ENCODE peak calls at places on chromosomes 16 and 17, in six cellular contexts. One of them, this sample, is unnamed. For H3K4me1 and H3K27me3, the result is how much of the 10 kb centered on the place peaks cover.

GRCh38 chr17:6542577-6542976 is 13.8 kb downstream of the PITPNM3 start:
- DNase-seq in H9: no peak
- DNase-seq in pancreas: no peak
- DNase-seq in testis: no peak
- DNase-seq in heart right ventricle: no peak
- DNase-seq in psoas muscle: no peak
- DNase-seq in this sample: peak

GRCh38 chr17:62689441-62690167 is 62.1 kb downstream of the MRC2 start:
- DNase-seq in pancreas: no peak
- DNase-seq in psoas muscle: no peak
- DNase-seq in H9: peak
- DNase-seq in testis: no peak
- DNase-seq in heart right ventricle: no peak
- DNase-seq in this sample: no peak

GRCh38 chr17:73293480-73293911 is 18.3 kb downstream of the CDC42EP4 start:
- DNase-seq in testis: peak
- DNase-seq in pancreas: peak
- DNase-seq in heart right ventricle: peak
- DNase-seq in H9: no peak
- DNase-seq in psoas muscle: peak
- DNase-seq in this sample: no peak

GRCh38 chr17:49511810-49512209 is 16.7 kb downstream of the NGFR start:
- DNase-seq in psoas muscle: no peak
- DNase-seq in H9: no peak
- DNase-seq in testis: no peak
- DNase-seq in heart right ventricle: no peak
- DNase-seq in pancreas: no peak
- DNase-seq in this sample: no peak

GRCh38 chr17:64147110-64148016 is 17.4 kb upstream of the ERN1 start:
- DNase-seq in heart right ventricle: no peak
- DNase-seq in H9: no peak
- DNase-seq in psoas muscle: no peak
- DNase-seq in pancreas: no peak
- DNase-seq in testis: no peak
- DNase-seq in this sample: no peak

GRCh38 chr17:40598928-40599627 is 33.8 kb upstream of the CCR7 start:
- DNase-seq in testis: no peak
- DNase-seq in heart right ventricle: peak
- DNase-seq in H9: no peak
- DNase-seq in pancreas: no peak
- DNase-seq in psoas muscle: no peak
- DNase-seq in this sample: peak

GRCh38 chr16:24645739-24646645 is 83.5 kb upstream of the TNRC6A start:
- DNase-seq in heart right ventricle: no peak
- DNase-seq in testis: no peak
- DNase-seq in H9: no peak
- DNase-seq in pancreas: no peak
- DNase-seq in psoas muscle: no peak
- DNase-seq in this sample: no peak

GRCh38 chr17:78252111-78252634 is 20.7 kb downstream of the TMEM235 start:
- DNase-seq in psoas muscle: no peak
- DNase-seq in H9: peak
- DNase-seq in heart right ventricle: no peak
- DNase-seq in testis: no peak
- DNase-seq in pancreas: peak
- DNase-seq in this sample: peak

GRCh38 chr17:8143581-8144400 is 8.4 kb downstream of the PER1 start:
- DNase-seq in heart right ventricle: no peak
- DNase-seq in testis: no peak
- DNase-seq in pancreas: no peak
- DNase-seq in H9: no peak
- DNase-seq in psoas muscle: no peak
- DNase-seq in this sample: peak

GRCh38 chr17:53934931-53935330 is 112.2 kb downstream of the KIF2B start:
- DNase-seq in pancreas: no peak
- DNase-seq in heart right ventricle: no peak
- DNase-seq in psoas muscle: no peak
- DNase-seq in H9: no peak
- DNase-seq in testis: no peak
- DNase-seq in this sample: no peak

GRCh38 chr17:66466421-66466820 is 164.0 kb downstream of the PRKCA start:
- DNase-seq in psoas muscle: no peak
- DNase-seq in heart right ventricle: no peak
- DNase-seq in testis: no peak
- DNase-seq in pancreas: no peak
- DNase-seq in H9: no peak
- DNase-seq in this sample: no peak
- H3K4me1 ChIP-seq in psoas muscle: under half
- H3K4me1 ChIP-seq in heart right ventricle: under half
- H3K4me1 ChIP-seq in testis: under half
- H3K4me1 ChIP-seq in pancreas: under half
- H3K4me1 ChIP-seq in H9: under half
- H3K4me1 ChIP-seq in this sample: under half

GRCh38 chr17:79743614-79744013 is 12.9 kb downstream of the ENPP7 start:
- DNase-seq in testis: no peak
- DNase-seq in H9: no peak
- DNase-seq in pancreas: peak
- DNase-seq in heart right ventricle: no peak
- DNase-seq in psoas muscle: no peak
- DNase-seq in this sample: no peak

GRCh38 chr17:79742951-79743476 is 12.3 kb downstream of the ENPP7 start:
- DNase-seq in pancreas: peak
- DNase-seq in psoas muscle: no peak
- DNase-seq in H9: no peak
- DNase-seq in heart right ventricle: no peak
- DNase-seq in testis: no peak
- DNase-seq in this sample: no peak

GRCh38 chr17:79747508-79748295 is 17.0 kb downstream of the ENPP7 start:
- DNase-seq in heart right ventricle: no peak
- DNase-seq in psoas muscle: no peak
- DNase-seq in H9: peak
- DNase-seq in pancreas: no peak
- DNase-seq in testis: peak
- DNase-seq in this sample: no peak

GRCh38 chr17:79746955-79747507 is 16.3 kb downstream of the ENPP7 start:
- DNase-seq in testis: no peak
- DNase-seq in H9: peak
- DNase-seq in heart right ventricle: no peak
- DNase-seq in pancreas: no peak
- DNase-seq in psoas muscle: no peak
- DNase-seq in this sample: no peak

GRCh38 chr17:79745641-79746105 is 14.9 kb downstream of the ENPP7 start:
- DNase-seq in heart right ventricle: no peak
- DNase-seq in psoas muscle: no peak
- DNase-seq in pancreas: peak
- DNase-seq in H9: no peak
- DNase-seq in testis: no peak
- DNase-seq in this sample: no peak
- H3K27me3 ChIP-seq in heart right ventricle: half or more
- H3K27me3 ChIP-seq in psoas muscle: half or more
- H3K27me3 ChIP-seq in pancreas: under half
- H3K27me3 ChIP-seq in H9: under half
- H3K27me3 ChIP-seq in testis: under half
- H3K27me3 ChIP-seq in this sample: under half

GRCh38 chr17:82216301-82217119 is 3.9 kb upstream of the CCDC57 start:
- DNase-seq in heart right ventricle: peak
- DNase-seq in testis: peak
- DNase-seq in pancreas: peak
- DNase-seq in H9: no peak
- DNase-seq in psoas muscle: peak
- DNase-seq in this sample: peak
- H3K4me1 ChIP-seq in heart right ventricle: under half
- H3K4me1 ChIP-seq in testis: under half
- H3K4me1 ChIP-seq in pancreas: under half
- H3K4me1 ChIP-seq in H9: under half
- H3K4me1 ChIP-seq in psoas muscle: under half
- H3K4me1 ChIP-seq in this sample: under half

DNA sequence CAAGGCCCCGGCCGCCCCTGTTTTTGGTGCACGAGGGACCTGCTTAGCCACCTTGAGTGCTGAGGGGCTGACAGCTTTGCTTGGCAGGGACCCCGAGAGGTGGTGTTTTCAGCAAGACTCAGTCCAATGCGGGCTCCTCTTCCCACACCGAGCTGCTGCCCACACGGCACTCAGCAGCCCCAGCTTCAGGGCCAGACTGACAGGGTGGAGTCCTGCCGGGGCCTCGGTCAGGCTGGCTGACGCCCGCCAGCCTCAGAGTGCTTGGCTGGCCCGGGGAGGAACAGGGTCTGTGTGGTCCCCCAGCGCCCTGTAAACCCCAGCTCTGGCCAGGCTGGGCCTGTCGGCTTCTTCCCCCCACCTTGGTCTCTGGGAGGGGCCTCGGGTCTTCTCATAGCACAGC is 2.5 kb downstream of the SOX8 start:
- DNase-seq in testis: no peak
- DNase-seq in heart right ventricle: no peak
- DNase-seq in H9: no peak
- DNase-seq in psoas muscle: no peak
- DNase-seq in pancreas: no peak
- DNase-seq in this sample: no peak
- H3K27me3 ChIP-seq in testis: under half
- H3K27me3 ChIP-seq in heart right ventricle: half or more
- H3K27me3 ChIP-seq in H9: under half
- H3K27me3 ChIP-seq in psoas muscle: half or more
- H3K27me3 ChIP-seq in pancreas: under half
- H3K27me3 ChIP-seq in this sample: under half

GRCh38 chr16:89325861-89326471 is 108.5 kb downstream of the ZNF778 start:
- DNase-seq in psoas muscle: no peak
- DNase-seq in testis: peak
- DNase-seq in pancreas: no peak
- DNase-seq in heart right ventricle: peak
- DNase-seq in H9: no peak
- DNase-seq in this sample: no peak
- H3K4me1 ChIP-seq in psoas muscle: half or more
- H3K4me1 ChIP-seq in testis: under half
- H3K4me1 ChIP-seq in pancreas: under half
- H3K4me1 ChIP-seq in heart right ventricle: half or more
- H3K4me1 ChIP-seq in H9: under half
- H3K4me1 ChIP-seq in this sample: under half

This sample was measured in Peyer's patch.